ENCODE peak calls at places on chromosome 19, in eight cellular contexts. One of them, this sample, is unnamed.

GRCh38 chr19:12513531-12514061 is 29.0 kb upstream of the ZNF709 start:
- DNase-seq in stimulated activated CD8-positive, alpha-beta memory T cell treated with anti-CD3 and anti-CD28 coated beads, Interleukin-4, amount 100 ng/mL, for 24 hours: no peak
- DNase-seq in activated naive CD4-positive, alpha-beta T cell: no peak
- DNase-seq in stimulated activated CD4-positive, alpha-beta T cell treated with anti-CD3 and anti-CD28 coated beads, Interleukin-4, amount 100 ng/mL, for 4 hours: no peak
- DNase-seq in foreskin fibroblast: no peak
- DNase-seq in WTC11: peak
- DNase-seq in T-cell: no peak
- DNase-seq in activated T-cell treated with anti-CD3 and anti-CD28 coated beads for 24 hours: no peak
- DNase-seq in this sample: no peak

GRCh38 chr19:55082023-55082851 is 6.6 kb downstream of the EPS8L1 start:
- DNase-seq in stimulated activated CD4-positive, alpha-beta T cell treated with anti-CD3 and anti-CD28 coated beads, Interleukin-4, amount 100 ng/mL, for 4 hours: peak
- DNase-seq in foreskin fibroblast: peak
- DNase-seq in WTC11: peak
- DNase-seq in activated T-cell treated with anti-CD3 and anti-CD28 coated beads for 24 hours: peak
- DNase-seq in activated naive CD4-positive, alpha-beta T cell: no peak
- DNase-seq in stimulated activated CD8-positive, alpha-beta memory T cell treated with anti-CD3 and anti-CD28 coated beads, Interleukin-4, amount 100 ng/mL, for 24 hours: no peak
- DNase-seq in T-cell: no peak
- DNase-seq in this sample: peak

GRCh38 chr19:45217193-45217956 is 27.8 kb downstream of the EXOC3L2 start:
- DNase-seq in activated T-cell treated with anti-CD3 and anti-CD28 coated beads for 24 hours: no peak
- DNase-seq in WTC11: peak
- DNase-seq in stimulated activated CD4-positive, alpha-beta T cell treated with anti-CD3 and anti-CD28 coated beads, Interleukin-4, amount 100 ng/mL, for 4 hours: no peak
- DNase-seq in stimulated activated CD8-positive, alpha-beta memory T cell treated with anti-CD3 and anti-CD28 coated beads, Interleukin-4, amount 100 ng/mL, for 24 hours: no peak
- DNase-seq in foreskin fibroblast: no peak
- DNase-seq in T-cell: no peak
- DNase-seq in activated naive CD4-positive, alpha-beta T cell: no peak
- DNase-seq in this sample: no peak

GRCh38 chr19:19686580-19686979 is 17.9 kb downstream of the ZNF101 start:
- DNase-seq in activated T-cell treated with anti-CD3 and anti-CD28 coated beads for 24 hours: no peak
- DNase-seq in WTC11: no peak
- DNase-seq in stimulated activated CD8-positive, alpha-beta memory T cell treated with anti-CD3 and anti-CD28 coated beads, Interleukin-4, amount 100 ng/mL, for 24 hours: no peak
- DNase-seq in T-cell: no peak
- DNase-seq in activated naive CD4-positive, alpha-beta T cell: no peak
- DNase-seq in stimulated activated CD4-positive, alpha-beta T cell treated with anti-CD3 and anti-CD28 coated beads, Interleukin-4, amount 100 ng/mL, for 4 hours: no peak
- DNase-seq in foreskin fibroblast: no peak
- DNase-seq in this sample: no peak

GRCh38 chr19:49854861-49855263 is 3.9 kb downstream of the PTOV1 start:
- DNase-seq in stimulated activated CD4-positive, alpha-beta T cell treated with anti-CD3 and anti-CD28 coated beads, Interleukin-4, amount 100 ng/mL, for 4 hours: no peak
- DNase-seq in stimulated activated CD8-positive, alpha-beta memory T cell treated with anti-CD3 and anti-CD28 coated beads, Interleukin-4, amount 100 ng/mL, for 24 hours: no peak
- DNase-seq in activated T-cell treated with anti-CD3 and anti-CD28 coated beads for 24 hours: no peak
- DNase-seq in T-cell: no peak
- DNase-seq in WTC11: no peak
- DNase-seq in foreskin fibroblast: no peak
- DNase-seq in activated naive CD4-positive, alpha-beta T cell: no peak
- DNase-seq in this sample: no peak

GRCh38 chr19:57071414-57071813 is 48.4 kb upstream of the USP29 start:
- DNase-seq in stimulated activated CD8-positive, alpha-beta memory T cell treated with anti-CD3 and anti-CD28 coated beads, Interleukin-4, amount 100 ng/mL, for 24 hours: no peak
- DNase-seq in T-cell: no peak
- DNase-seq in activated naive CD4-positive, alpha-beta T cell: no peak
- DNase-seq in stimulated activated CD4-positive, alpha-beta T cell treated with anti-CD3 and anti-CD28 coated beads, Interleukin-4, amount 100 ng/mL, for 4 hours: no peak
- DNase-seq in foreskin fibroblast: no peak
- DNase-seq in WTC11: no peak
- DNase-seq in activated T-cell treated with anti-CD3 and anti-CD28 coated beads for 24 hours: no peak
- DNase-seq in this sample: no peak

GRCh38 chr19:47363758-47364529 is 14.8 kb downstream of the DHX34 start:
- DNase-seq in T-cell: no peak
- DNase-seq in stimulated activated CD4-positive, alpha-beta T cell treated with anti-CD3 and anti-CD28 coated beads, Interleukin-4, amount 100 ng/mL, for 4 hours: no peak
- DNase-seq in activated naive CD4-positive, alpha-beta T cell: no peak
- DNase-seq in foreskin fibroblast: peak
- DNase-seq in stimulated activated CD8-positive, alpha-beta memory T cell treated with anti-CD3 and anti-CD28 coated beads, Interleukin-4, amount 100 ng/mL, for 24 hours: no peak
- DNase-seq in WTC11: peak
- DNase-seq in activated T-cell treated with anti-CD3 and anti-CD28 coated beads for 24 hours: no peak
- DNase-seq in this sample: no peak

GRCh38 chr19:7200739-7201138 is 93.5 kb downstream of the INSR start:
- DNase-seq in stimulated activated CD4-positive, alpha-beta T cell treated with anti-CD3 and anti-CD28 coated beads, Interleukin-4, amount 100 ng/mL, for 4 hours: no peak
- DNase-seq in foreskin fibroblast: no peak
- DNase-seq in activated T-cell treated with anti-CD3 and anti-CD28 coated beads for 24 hours: no peak
- DNase-seq in T-cell: no peak
- DNase-seq in WTC11: no peak
- DNase-seq in stimulated activated CD8-positive, alpha-beta memory T cell treated with anti-CD3 and anti-CD28 coated beads, Interleukin-4, amount 100 ng/mL, for 24 hours: no peak
- DNase-seq in activated naive CD4-positive, alpha-beta T cell: no peak
- DNase-seq in this sample: no peak

GRCh38 chr19:13978306-13978705 is 26.0 kb downstream of the DCAF15 start:
- DNase-seq in foreskin fibroblast: peak
- DNase-seq in T-cell: no peak
- DNase-seq in activated T-cell treated with anti-CD3 and anti-CD28 coated beads for 24 hours: no peak
- DNase-seq in stimulated activated CD8-positive, alpha-beta memory T cell treated with anti-CD3 and anti-CD28 coated beads, Interleukin-4, amount 100 ng/mL, for 24 hours: peak
- DNase-seq in activated naive CD4-positive, alpha-beta T cell: no peak
- DNase-seq in WTC11: peak
- DNase-seq in stimulated activated CD4-positive, alpha-beta T cell treated with anti-CD3 and anti-CD28 coated beads, Interleukin-4, amount 100 ng/mL, for 4 hours: no peak
- DNase-seq in this sample: peak

GRCh38 chr19:32631381-32631780 is 43.6 kb downstream of the ANKRD27 start:
- DNase-seq in activated naive CD4-positive, alpha-beta T cell: no peak
- DNase-seq in stimulated activated CD8-positive, alpha-beta memory T cell treated with anti-CD3 and anti-CD28 coated beads, Interleukin-4, amount 100 ng/mL, for 24 hours: no peak
- DNase-seq in foreskin fibroblast: no peak
- DNase-seq in T-cell: no peak
- DNase-seq in stimulated activated CD4-positive, alpha-beta T cell treated with anti-CD3 and anti-CD28 coated beads, Interleukin-4, amount 100 ng/mL, for 4 hours: no peak
- DNase-seq in WTC11: no peak
- DNase-seq in activated T-cell treated with anti-CD3 and anti-CD28 coated beads for 24 hours: no peak
- DNase-seq in this sample: peak

GRCh38 chr19:21697171-21697570 is 70.2 kb downstream of the ZNF100 start:
- DNase-seq in WTC11: no peak
- DNase-seq in T-cell: no peak
- DNase-seq in foreskin fibroblast: no peak
- DNase-seq in activated T-cell treated with anti-CD3 and anti-CD28 coated beads for 24 hours: no peak
- DNase-seq in stimulated activated CD8-positive, alpha-beta memory T cell treated with anti-CD3 and anti-CD28 coated beads, Interleukin-4, amount 100 ng/mL, for 24 hours: no peak
- DNase-seq in stimulated activated CD4-positive, alpha-beta T cell treated with anti-CD3 and anti-CD28 coated beads, Interleukin-4, amount 100 ng/mL, for 4 hours: no peak
- DNase-seq in activated naive CD4-positive, alpha-beta T cell: no peak
- DNase-seq in this sample: no peak

GRCh38 chr19:1256646-1257474 is 8.5 kb downstream of the MIDN start:
- DNase-seq in stimulated activated CD4-positive, alpha-beta T cell treated with anti-CD3 and anti-CD28 coated beads, Interleukin-4, amount 100 ng/mL, for 4 hours: no peak
- DNase-seq in foreskin fibroblast: no peak
- DNase-seq in activated T-cell treated with anti-CD3 and anti-CD28 coated beads for 24 hours: no peak
- DNase-seq in stimulated activated CD8-positive, alpha-beta memory T cell treated with anti-CD3 and anti-CD28 coated beads, Interleukin-4, amount 100 ng/mL, for 24 hours: no peak
- DNase-seq in WTC11: no peak
- DNase-seq in T-cell: no peak
- DNase-seq in activated naive CD4-positive, alpha-beta T cell: no peak
- DNase-seq in this sample: no peak

GRCh38 chr19:17766543-17767131 is 15.4 kb downstream of the FCHO1 start:
- DNase-seq in WTC11: peak
- DNase-seq in stimulated activated CD4-positive, alpha-beta T cell treated with anti-CD3 and anti-CD28 coated beads, Interleukin-4, amount 100 ng/mL, for 4 hours: no peak
- DNase-seq in foreskin fibroblast: peak
- DNase-seq in T-cell: no peak
- DNase-seq in activated naive CD4-positive, alpha-beta T cell: no peak
- DNase-seq in stimulated activated CD8-positive, alpha-beta memory T cell treated with anti-CD3 and anti-CD28 coated beads, Interleukin-4, amount 100 ng/mL, for 24 hours: no peak
- DNase-seq in activated T-cell treated with anti-CD3 and anti-CD28 coated beads for 24 hours: no peak
- DNase-seq in this sample: peak

GRCh38 chr19:6023085-6023682 is 45.2 kb upstream of the RANBP3 start:
- DNase-seq in foreskin fibroblast: peak
- DNase-seq in stimulated activated CD8-positive, alpha-beta memory T cell treated with anti-CD3 and anti-CD28 coated beads, Interleukin-4, amount 100 ng/mL, for 24 hours: no peak
- DNase-seq in activated T-cell treated with anti-CD3 and anti-CD28 coated beads for 24 hours: no peak
- DNase-seq in T-cell: no peak
- DNase-seq in activated naive CD4-positive, alpha-beta T cell: no peak
- DNase-seq in stimulated activated CD4-positive, alpha-beta T cell treated with anti-CD3 and anti-CD28 coated beads, Interleukin-4, amount 100 ng/mL, for 4 hours: no peak
- DNase-seq in WTC11: no peak
- DNase-seq in this sample: no peak

GRCh38 chr19:33177417-33177976 is 16.6 kb upstream of the LRP3 start:
- DNase-seq in foreskin fibroblast: no peak
- DNase-seq in stimulated activated CD4-positive, alpha-beta T cell treated with anti-CD3 and anti-CD28 coated beads, Interleukin-4, amount 100 ng/mL, for 4 hours: no peak
- DNase-seq in activated naive CD4-positive, alpha-beta T cell: no peak
- DNase-seq in stimulated activated CD8-positive, alpha-beta memory T cell treated with anti-CD3 and anti-CD28 coated beads, Interleukin-4, amount 100 ng/mL, for 24 hours: no peak
- DNase-seq in activated T-cell treated with anti-CD3 and anti-CD28 coated beads for 24 hours: no peak
- DNase-seq in WTC11: peak
- DNase-seq in T-cell: no peak
- DNase-seq in this sample: peak

This sample was measured in WERI-Rb-1.